ENCODE peak calls at places on chromosomes 16 and 17, in ten cellular contexts. One of them, this sample, is unnamed. For H3K36me3, the result is how much of the 10 kb centered on the place peaks cover.

GRCh38 chr17:6591599-6592158 is 35.3 kb upstream of the PITPNM3 start:
- DNase-seq in heart right ventricle: no peak
- DNase-seq in IMR-90: peak
- DNase-seq in heart left ventricle: no peak
- DNase-seq in Panc1: no peak
- DNase-seq in GM06990: no peak
- DNase-seq in upper lobe of right lung: no peak
- DNase-seq in Caco-2: no peak
- DNase-seq in cardiac muscle cell: no peak
- DNase-seq in bronchial epithelial cell: peak
- DNase-seq in this sample: no peak

GRCh38 chr16:28090646-28091377 is 27.3 kb upstream of the GSG1L start:
- DNase-seq in heart right ventricle: no peak
- DNase-seq in IMR-90: peak
- DNase-seq in heart left ventricle: no peak
- DNase-seq in Panc1: no peak
- DNase-seq in GM06990: no peak
- DNase-seq in upper lobe of right lung: no peak
- DNase-seq in Caco-2: no peak
- DNase-seq in cardiac muscle cell: no peak
- DNase-seq in bronchial epithelial cell: peak
- DNase-seq in this sample: peak

GRCh38 chr17:1967092-1967662 is 58.0 kb downstream of the RTN4RL1 start:
- DNase-seq in heart right ventricle: no peak
- DNase-seq in IMR-90: no peak
- DNase-seq in heart left ventricle: no peak
- DNase-seq in Panc1: no peak
- DNase-seq in GM06990: no peak
- DNase-seq in upper lobe of right lung: no peak
- DNase-seq in Caco-2: peak
- DNase-seq in cardiac muscle cell: peak
- DNase-seq in bronchial epithelial cell: peak
- DNase-seq in this sample: peak

GRCh38 chr17:2745317-2746037 is 4.0 kb downstream of the CCDC92B start:
- DNase-seq in heart right ventricle: no peak
- DNase-seq in IMR-90: no peak
- DNase-seq in heart left ventricle: no peak
- DNase-seq in Panc1: no peak
- DNase-seq in GM06990: no peak
- DNase-seq in upper lobe of right lung: no peak
- DNase-seq in Caco-2: no peak
- DNase-seq in cardiac muscle cell: peak
- DNase-seq in bronchial epithelial cell: no peak
- DNase-seq in this sample: no peak

GRCh38 chr17:51853857-51854256 is 304.7 kb downstream of the CA10 start:
- DNase-seq in heart right ventricle: no peak
- DNase-seq in IMR-90: no peak
- DNase-seq in heart left ventricle: no peak
- DNase-seq in Panc1: no peak
- DNase-seq in GM06990: no peak
- DNase-seq in upper lobe of right lung: no peak
- DNase-seq in Caco-2: no peak
- DNase-seq in cardiac muscle cell: no peak
- DNase-seq in bronchial epithelial cell: peak
- DNase-seq in this sample: no peak

GRCh38 chr17:17811381-17812210 is 25.2 kb downstream of the SREBF1 start:
- DNase-seq in heart right ventricle: no peak
- DNase-seq in IMR-90: no peak
- DNase-seq in heart left ventricle: no peak
- DNase-seq in Panc1: no peak
- DNase-seq in GM06990: no peak
- DNase-seq in upper lobe of right lung: no peak
- DNase-seq in Caco-2: no peak
- DNase-seq in cardiac muscle cell: peak
- DNase-seq in bronchial epithelial cell: no peak
- DNase-seq in this sample: peak

GRCh38 chr17:46147167-46147749 is 46.0 kb downstream of the KANSL1 start:
- DNase-seq in heart right ventricle: no peak
- DNase-seq in IMR-90: no peak
- DNase-seq in heart left ventricle: no peak
- DNase-seq in Panc1: no peak
- DNase-seq in GM06990: no peak
- DNase-seq in upper lobe of right lung: no peak
- DNase-seq in Caco-2: no peak
- DNase-seq in cardiac muscle cell: no peak
- DNase-seq in bronchial epithelial cell: no peak
- DNase-seq in this sample: no peak

GRCh38 chr16:66357523-66357928 is 9.0 kb upstream of the CDH5 start:
- DNase-seq in heart right ventricle: no peak
- DNase-seq in IMR-90: peak
- DNase-seq in heart left ventricle: no peak
- DNase-seq in Panc1: no peak
- DNase-seq in GM06990: no peak
- DNase-seq in upper lobe of right lung: no peak
- DNase-seq in Caco-2: peak
- DNase-seq in cardiac muscle cell: peak
- DNase-seq in bronchial epithelial cell: peak
- DNase-seq in this sample: peak

GRCh38 chr16:67162439-67163163 is 1.9 kb upstream of the HSF4 start:
- DNase-seq in heart right ventricle: no peak
- DNase-seq in IMR-90: no peak
- DNase-seq in heart left ventricle: no peak
- DNase-seq in Panc1: no peak
- DNase-seq in GM06990: no peak
- DNase-seq in upper lobe of right lung: no peak
- DNase-seq in Caco-2: no peak
- DNase-seq in cardiac muscle cell: no peak
- DNase-seq in bronchial epithelial cell: no peak
- DNase-seq in this sample: no peak

GRCh38 chr17:67912656-67913055 is 83.6 kb downstream of the C17orf58 start:
- DNase-seq in heart right ventricle: no peak
- DNase-seq in IMR-90: no peak
- DNase-seq in heart left ventricle: no peak
- DNase-seq in Panc1: no peak
- DNase-seq in GM06990: no peak
- DNase-seq in upper lobe of right lung: no peak
- DNase-seq in Caco-2: no peak
- DNase-seq in cardiac muscle cell: no peak
- DNase-seq in bronchial epithelial cell: no peak
- DNase-seq in this sample: no peak

GRCh38 chr17:48024149-48025039 is 13.2 kb downstream of the COPZ2 start:
- DNase-seq in heart right ventricle: peak
- DNase-seq in IMR-90: no peak
- DNase-seq in heart left ventricle: peak
- DNase-seq in Panc1: peak
- DNase-seq in GM06990: peak
- DNase-seq in upper lobe of right lung: peak
- DNase-seq in Caco-2: peak
- DNase-seq in cardiac muscle cell: peak
- DNase-seq in bronchial epithelial cell: no peak
- DNase-seq in this sample: peak

GRCh38 chr17:48021964-48022363 is 15.6 kb downstream of the COPZ2 start:
- DNase-seq in heart right ventricle: no peak
- DNase-seq in IMR-90: no peak
- DNase-seq in heart left ventricle: no peak
- DNase-seq in Panc1: no peak
- DNase-seq in GM06990: no peak
- DNase-seq in upper lobe of right lung: no peak
- DNase-seq in Caco-2: no peak
- DNase-seq in cardiac muscle cell: no peak
- DNase-seq in bronchial epithelial cell: no peak
- DNase-seq in this sample: no peak

GRCh38 chr17:48022906-48023305 is 14.7 kb downstream of the COPZ2 start:
- DNase-seq in heart right ventricle: no peak
- DNase-seq in IMR-90: no peak
- DNase-seq in heart left ventricle: no peak
- DNase-seq in Panc1: no peak
- DNase-seq in GM06990: no peak
- DNase-seq in upper lobe of right lung: no peak
- DNase-seq in Caco-2: no peak
- DNase-seq in cardiac muscle cell: no peak
- DNase-seq in bronchial epithelial cell: no peak
- DNase-seq in this sample: no peak

GRCh38 chr17:48025040-48025903 is 12.3 kb downstream of the COPZ2 start:
- DNase-seq in heart right ventricle: peak
- DNase-seq in IMR-90: peak
- DNase-seq in heart left ventricle: peak
- DNase-seq in Panc1: peak
- DNase-seq in GM06990: peak
- DNase-seq in upper lobe of right lung: peak
- DNase-seq in Caco-2: peak
- DNase-seq in cardiac muscle cell: peak
- DNase-seq in bronchial epithelial cell: peak
- DNase-seq in this sample: peak

DNA sequence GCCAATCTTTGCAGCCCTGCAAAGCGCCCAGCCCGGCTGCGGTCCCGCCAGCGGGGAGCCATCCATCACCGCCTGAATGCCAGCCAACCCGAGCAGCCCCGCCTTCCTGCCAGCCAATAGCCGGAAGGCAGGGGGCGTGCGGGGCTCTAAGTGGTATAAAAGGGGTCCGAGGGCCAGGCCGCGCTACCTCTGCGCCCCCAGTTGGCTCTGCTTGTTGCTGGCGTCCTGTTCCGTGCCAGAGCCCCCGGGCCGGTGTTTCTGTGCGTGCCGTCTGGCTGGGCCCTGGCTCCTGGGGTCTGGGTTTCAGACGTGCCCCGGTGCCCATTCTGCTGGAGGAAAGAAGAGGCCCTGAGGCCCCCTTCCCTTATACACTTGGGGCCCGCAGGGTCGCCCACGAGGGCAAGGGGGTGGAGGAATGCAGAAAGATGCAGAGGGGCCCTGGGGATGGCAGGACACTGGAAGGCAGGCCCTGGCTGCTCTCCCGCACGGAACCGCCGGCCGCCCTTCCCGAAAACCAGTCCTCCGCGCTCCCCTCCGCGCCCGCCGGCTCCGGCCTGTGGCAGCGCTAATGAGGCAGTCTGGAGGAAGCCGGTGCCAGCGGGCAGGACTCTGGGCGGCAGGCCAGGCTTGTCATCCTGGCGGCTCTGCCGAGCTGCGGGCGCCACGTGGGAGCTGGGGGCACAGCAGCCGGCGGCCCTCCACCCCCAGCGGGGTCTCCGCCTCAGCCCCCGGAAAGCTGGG is 14.0 kb downstream of the COPZ2 start:
- DNase-seq in heart right ventricle: peak
- DNase-seq in IMR-90: peak
- DNase-seq in heart left ventricle: peak
- DNase-seq in Panc1: peak
- DNase-seq in GM06990: peak
- DNase-seq in upper lobe of right lung: peak
- DNase-seq in Caco-2: peak
- DNase-seq in cardiac muscle cell: peak
- DNase-seq in bronchial epithelial cell: peak
- DNase-seq in this sample: peak
- TF ChIP-seq CTCF in heart right ventricle: no peak
- TF ChIP-seq CTCF in IMR-90: peak
- TF ChIP-seq CTCF in heart left ventricle: no peak
- TF ChIP-seq CTCF in Panc1: peak
- TF ChIP-seq CTCF in GM06990: peak
- TF ChIP-seq CTCF in upper lobe of right lung: peak
- TF ChIP-seq CTCF in Caco-2: peak
- TF ChIP-seq CTCF in cardiac muscle cell: peak
- TF ChIP-seq CTCF in bronchial epithelial cell: peak
- TF ChIP-seq CTCF in this sample: peak

DNA sequence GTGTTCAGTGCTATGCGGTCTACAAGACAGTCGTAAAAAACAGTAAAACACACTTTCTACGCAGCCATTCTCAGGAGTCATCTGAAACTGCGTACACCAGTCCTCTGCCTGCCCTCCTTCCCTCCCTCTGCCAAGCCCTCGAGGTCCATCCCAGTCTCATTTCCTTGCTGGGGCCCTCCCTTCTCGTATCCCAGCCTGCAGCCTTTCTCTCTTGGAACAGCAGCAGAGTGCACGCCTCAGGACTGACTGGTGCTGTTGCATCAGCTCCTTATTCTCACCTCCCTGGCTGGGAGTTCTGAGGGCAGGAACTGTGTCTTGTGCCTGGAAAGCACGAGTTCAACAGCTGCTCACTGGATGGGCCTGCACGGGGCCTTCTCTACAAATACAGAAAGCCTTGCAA is 12.5 kb downstream of the FAHD1 start:
- DNase-seq in heart right ventricle: no peak
- DNase-seq in IMR-90: peak
- DNase-seq in heart left ventricle: no peak
- DNase-seq in Panc1: no peak
- DNase-seq in GM06990: no peak
- DNase-seq in upper lobe of right lung: no peak
- DNase-seq in Caco-2: no peak
- DNase-seq in cardiac muscle cell: no peak
- DNase-seq in bronchial epithelial cell: no peak
- DNase-seq in this sample: no peak
- H3K36me3 ChIP-seq in heart right ventricle: under half
- H3K36me3 ChIP-seq in IMR-90: under half
- H3K36me3 ChIP-seq in heart left ventricle: under half
- H3K36me3 ChIP-seq in Panc1: under half
- H3K36me3 ChIP-seq in GM06990: under half
- H3K36me3 ChIP-seq in upper lobe of right lung: under half
- H3K36me3 ChIP-seq in Caco-2: under half
- H3K36me3 ChIP-seq in cardiac muscle cell: under half
- H3K36me3 ChIP-seq in bronchial epithelial cell: under half
- H3K36me3 ChIP-seq in this sample: under half

GRCh38 chr17:39198186-39198566 is 707 bp upstream of the CACNB1 start:
- DNase-seq in heart right ventricle: no peak
- DNase-seq in IMR-90: no peak
- DNase-seq in heart left ventricle: no peak
- DNase-seq in Panc1: no peak
- DNase-seq in GM06990: no peak
- DNase-seq in upper lobe of right lung: no peak
- DNase-seq in Caco-2: no peak
- DNase-seq in cardiac muscle cell: no peak
- DNase-seq in bronchial epithelial cell: no peak
- DNase-seq in this sample: no peak
- H3K4me3 ChIP-seq in heart right ventricle: peak
- H3K4me3 ChIP-seq in IMR-90: peak
- H3K4me3 ChIP-seq in heart left ventricle: peak
- H3K4me3 ChIP-seq in Panc1: peak
- H3K4me3 ChIP-seq in GM06990: peak
- H3K4me3 ChIP-seq in upper lobe of right lung: peak
- H3K4me3 ChIP-seq in Caco-2: peak
- H3K4me3 ChIP-seq in cardiac muscle cell: no peak
- H3K4me3 ChIP-seq in bronchial epithelial cell: no peak
- H3K4me3 ChIP-seq in this sample: no peak

DNA sequence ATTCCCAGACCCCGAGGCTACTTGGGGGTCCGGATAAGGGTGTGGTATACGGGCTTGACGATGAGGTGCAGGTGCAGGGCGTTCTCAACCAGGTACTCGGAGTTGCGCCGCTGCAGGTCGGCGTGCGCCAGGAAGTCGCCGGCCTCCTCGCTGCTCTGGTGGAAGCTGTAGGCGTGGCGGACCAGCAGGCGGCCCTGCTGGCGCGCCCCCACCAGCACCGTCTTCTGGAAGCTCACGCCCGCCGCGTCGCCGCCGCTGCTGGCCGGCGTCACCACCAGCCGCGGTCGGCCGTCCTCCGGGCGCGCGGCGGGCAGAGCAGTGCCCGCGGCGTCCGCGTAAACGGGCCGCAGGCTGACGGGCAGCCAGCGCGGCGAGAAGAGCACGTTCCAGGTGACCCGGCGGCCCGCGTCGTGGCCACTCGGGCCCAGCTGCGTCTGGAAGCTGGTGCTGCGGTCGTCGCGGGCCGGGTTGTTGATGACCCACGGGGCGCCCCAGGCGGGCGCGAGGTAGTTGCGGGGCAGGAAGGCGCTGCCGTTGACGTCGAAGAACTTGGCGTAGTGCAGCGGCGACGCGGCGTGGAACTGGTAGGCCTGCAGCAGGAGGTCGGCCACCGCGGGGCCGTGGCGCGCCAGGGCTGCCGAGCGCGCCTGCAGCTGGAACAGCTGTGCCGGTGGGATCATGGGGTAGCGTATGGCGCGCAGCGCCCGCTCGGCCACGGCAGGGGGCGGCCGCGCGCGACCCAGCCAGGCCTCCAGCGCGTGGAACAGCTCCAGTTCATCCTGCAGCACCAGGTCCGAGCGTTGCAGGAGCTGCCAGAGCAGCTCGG is 4.8 kb downstream of the BTBD17 start:
- DNase-seq in heart right ventricle: no peak
- DNase-seq in IMR-90: no peak
- DNase-seq in heart left ventricle: no peak
- DNase-seq in Panc1: no peak
- DNase-seq in GM06990: no peak
- DNase-seq in upper lobe of right lung: no peak
- DNase-seq in Caco-2: no peak
- DNase-seq in cardiac muscle cell: peak
- DNase-seq in bronchial epithelial cell: no peak
- DNase-seq in this sample: no peak
- TF ChIP-seq CTCF in heart right ventricle: no peak
- TF ChIP-seq CTCF in IMR-90: no peak
- TF ChIP-seq CTCF in heart left ventricle: no peak
- TF ChIP-seq CTCF in Panc1: peak
- TF ChIP-seq CTCF in GM06990: no peak
- TF ChIP-seq CTCF in upper lobe of right lung: no peak
- TF ChIP-seq CTCF in Caco-2: no peak
- TF ChIP-seq CTCF in cardiac muscle cell: no peak
- TF ChIP-seq CTCF in bronchial epithelial cell: no peak
- TF ChIP-seq CTCF in this sample: peak